ENCODE peak calls at places on chromosomes 12 and 14, in ten cellular contexts. P is left ventricle myocardium inferior, H is endodermal cell, X is cardiac muscle cell, W is Peyer's patch, I is transverse colon, E is dorsolateral prefrontal cortex, U is breast epithelium, V is fibroblast of lung, S is BE2C. J is an unnamed sample.

GRCh38 chr12:4648099-4648498 is 752 bp downstream of the AKAP3 start:
- DNase-seq in P (no peak), H (no peak), X (no peak), W (no peak), I (no peak), E (no peak), U (no peak), V (peak), S (no peak), J (peak)

GRCh38 chr14:60651936-60652673 is 2.8 kb upstream of the SIX1 start:
- DNase-seq in P (no peak), H (peak), X (no peak), W (peak), I (no peak), E (no peak), U (no peak), V (peak), S (no peak), J (no peak)

GRCh38 chr12:131589966-131590365 is 120.9 kb upstream of the SFSWAP start:
- DNase-seq in P (no peak), H (no peak), X (no peak), W (no peak), I (no peak), E (no peak), U (no peak), V (no peak), S (no peak), J (no peak)

GRCh38 chr12:120692524-120693033 is 5.6 kb downstream of the MLEC start:
- DNase-seq in P (no peak), H (no peak), X (no peak), W (no peak), I (no peak), E (no peak), U (no peak), V (no peak), S (no peak), J (no peak)

GRCh38 chr14:95505030-95505589 is 11.3 kb downstream of the SYNE3 start:
- DNase-seq in P (no peak), H (no peak), X (no peak), W (no peak), I (no peak), E (peak), U (no peak), V (no peak), S (no peak), J (no peak)

GRCh38 chr12:75212072-75212471 is 2.4 kb upstream of the KCNC2 start:
- DNase-seq in P (no peak), H (no peak), X (no peak), W (no peak), I (no peak), E (no peak), U (no peak), V (no peak), S (no peak), J (no peak)

GRCh38 chr14:68665792-68666195 is 127.1 kb downstream of the ZFP36L1 start:
- DNase-seq in P (no peak), H (no peak), X (peak), W (no peak), I (no peak), E (no peak), U (no peak), V (no peak), S (no peak), J (no peak)

GRCh38 chr14:87334997-87335675 is 657.8 kb downstream of the GALC start:
- DNase-seq in P (no peak), H (no peak), X (no peak), W (no peak), I (no peak), E (no peak), U (no peak), V (peak), S (no peak), J (peak)

GRCh38 chr12:124898200-124898950 is 16.1 kb downstream of the UBC start:
- DNase-seq in P (no peak), H (peak), X (peak), W (peak), I (peak), E (peak), U (peak), V (peak), S (peak), J (peak)

GRCh38 chr14:90248594-90248993 is 7.8 kb upstream of the PSMC1 start:
- DNase-seq in P (no peak), H (no peak), X (no peak), W (no peak), I (no peak), E (no peak), U (no peak), V (no peak), S (no peak), J (peak)

GRCh38 chr14:77040995-77041744 is 12.7 kb upstream of the IRF2BPL start:
- DNase-seq in P (no peak), H (peak), X (no peak), W (no peak), I (peak), E (no peak), U (no peak), V (no peak), S (no peak), J (no peak)

GRCh38 chr12:26963413-26963812 is 25.1 kb downstream of the FGFR1OP2 start:
- DNase-seq in P (no peak), H (no peak), X (no peak), W (no peak), I (no peak), E (no peak), U (no peak), V (peak), S (no peak), J (peak)

GRCh38 chr14:103090481-103091020 is 4.0 kb upstream of the EXOC3L4 start:
- DNase-seq in P (no peak), H (no peak), X (no peak), W (no peak), I (no peak), E (no peak), U (no peak), V (no peak), S (no peak), J (no peak)

GRCh38 chr12:27652174-27652763 is 44.0 kb upstream of the REP15 start:
- DNase-seq in P (no peak), H (peak), X (peak), W (no peak), I (peak), E (no peak), U (peak), V (peak), S (peak), J (peak)

GRCh38 chr12:110534811-110535210 is 32.7 kb downstream of the RAD9B start:
- DNase-seq in P (no peak), H (no peak), X (no peak), W (no peak), I (no peak), E (no peak), U (no peak), V (no peak), S (no peak), J (no peak)

GRCh38 chr14:57086271-57087162 is 182.2 kb downstream of the EXOC5 start:
- DNase-seq in P (no peak), H (no peak), X (no peak), W (no peak), I (no peak), E (no peak), U (no peak), V (no peak), S (no peak), J (no peak)

GRCh38 chr12:77382096-77382742 is 316.9 kb upstream of the E2F7 start:
- DNase-seq in P (no peak), H (no peak), X (no peak), W (no peak), I (no peak), E (no peak), U (no peak), V (peak), S (no peak), J (peak)

GRCh38 chr12:49092086-49092815 is 2.4 kb downstream of the DHH start:
- DNase-seq in P (peak), H (peak), X (peak), W (no peak), I (no peak), E (peak), U (no peak), V (no peak), S (peak), J (no peak)

GRCh38 chr14:102140027-102140749 is 491 bp downstream of the WDR20 start:
- DNase-seq in P (peak), H (peak), X (peak), W (peak), I (peak), E (peak), U (peak), V (peak), S (peak), J (no peak)

GRCh38 chr12:120496353-120497340 is 734 bp downstream of the DYNLL1 start:
- DNase-seq in P (peak), H (peak), X (peak), W (peak), I (peak), E (peak), U (peak), V (peak), S (peak), J (peak)

GRCh38 chr14:25017562-25017961 is 32.4 kb downstream of the STXBP6 start:
- DNase-seq in P (no peak), H (peak), X (no peak), W (no peak), I (no peak), E (no peak), U (no peak), V (no peak), S (no peak), J (no peak)

GRCh38 chr12:112354399-112354798 is 27.8 kb downstream of the HECTD4 start:
- DNase-seq in P (no peak), H (no peak), X (no peak), W (no peak), I (no peak), E (no peak), U (no peak), V (no peak), S (no peak), J (no peak)

GRCh38 chr12:109275173-109275572 is 33.9 kb downstream of the FOXN4 start:
- DNase-seq in P (no peak), H (no peak), X (no peak), W (no peak), I (no peak), E (no peak), U (no peak), V (no peak), S (no peak), J (no peak)
- H3K4me3 ChIP-seq in P (no peak), H (no peak), X (no peak), W (no peak), I (no peak), E (no peak), U (no peak), V (no peak), S (no peak), J (no peak)

GRCh38 chr12:2364566-2365165 is 311.9 kb downstream of the CACNA1C start:
- DNase-seq in P (no peak), H (peak), X (no peak), W (no peak), I (no peak), E (no peak), U (peak), V (no peak), S (no peak), J (no peak)
- TF ChIP-seq CTCF in P (peak), H (peak), X (no peak), W (no peak), I (no peak), E (no peak), U (no peak), V (no peak), S (no peak), J (no peak)

GRCh38 chr12:65881965-65882413 is 57.7 kb downstream of the HMGA2 start:
- DNase-seq in P (peak), H (peak), X (peak), W (peak), I (peak), E (peak), U (peak), V (peak), S (no peak), J (peak)
- H3K4me3 ChIP-seq in P (peak), H (no peak), X (no peak), W (no peak), I (no peak), E (peak), U (peak), V (peak), S (no peak), J (peak)

DNA sequence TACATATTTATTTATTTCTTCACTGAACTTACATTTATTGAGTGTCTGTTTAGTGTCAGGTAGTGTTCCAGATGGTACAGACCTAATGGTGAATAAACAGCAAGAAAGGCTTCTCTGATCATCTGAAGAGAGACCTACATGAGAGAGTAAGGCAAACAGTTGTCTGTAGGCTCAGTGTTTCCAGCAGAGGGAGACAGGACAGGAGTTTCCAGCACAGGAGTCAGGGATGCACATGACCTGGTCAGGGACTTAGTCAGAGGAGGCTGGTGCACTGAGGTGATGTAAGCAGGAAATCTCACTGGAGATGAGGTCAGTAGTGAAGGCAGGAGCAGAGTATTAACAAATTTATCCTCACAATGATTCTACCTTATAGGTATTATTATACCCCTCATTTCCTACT is 233.2 kb downstream of the MDGA2 start:
- DNase-seq in P (no peak), H (peak), X (peak), W (no peak), I (no peak), E (no peak), U (no peak), V (peak), S (peak), J (no peak)
- TF ChIP-seq CTCF in P (peak), H (peak), X (no peak), W (no peak), I (no peak), E (peak), U (no peak), V (no peak), S (peak), J (no peak)

DNA sequence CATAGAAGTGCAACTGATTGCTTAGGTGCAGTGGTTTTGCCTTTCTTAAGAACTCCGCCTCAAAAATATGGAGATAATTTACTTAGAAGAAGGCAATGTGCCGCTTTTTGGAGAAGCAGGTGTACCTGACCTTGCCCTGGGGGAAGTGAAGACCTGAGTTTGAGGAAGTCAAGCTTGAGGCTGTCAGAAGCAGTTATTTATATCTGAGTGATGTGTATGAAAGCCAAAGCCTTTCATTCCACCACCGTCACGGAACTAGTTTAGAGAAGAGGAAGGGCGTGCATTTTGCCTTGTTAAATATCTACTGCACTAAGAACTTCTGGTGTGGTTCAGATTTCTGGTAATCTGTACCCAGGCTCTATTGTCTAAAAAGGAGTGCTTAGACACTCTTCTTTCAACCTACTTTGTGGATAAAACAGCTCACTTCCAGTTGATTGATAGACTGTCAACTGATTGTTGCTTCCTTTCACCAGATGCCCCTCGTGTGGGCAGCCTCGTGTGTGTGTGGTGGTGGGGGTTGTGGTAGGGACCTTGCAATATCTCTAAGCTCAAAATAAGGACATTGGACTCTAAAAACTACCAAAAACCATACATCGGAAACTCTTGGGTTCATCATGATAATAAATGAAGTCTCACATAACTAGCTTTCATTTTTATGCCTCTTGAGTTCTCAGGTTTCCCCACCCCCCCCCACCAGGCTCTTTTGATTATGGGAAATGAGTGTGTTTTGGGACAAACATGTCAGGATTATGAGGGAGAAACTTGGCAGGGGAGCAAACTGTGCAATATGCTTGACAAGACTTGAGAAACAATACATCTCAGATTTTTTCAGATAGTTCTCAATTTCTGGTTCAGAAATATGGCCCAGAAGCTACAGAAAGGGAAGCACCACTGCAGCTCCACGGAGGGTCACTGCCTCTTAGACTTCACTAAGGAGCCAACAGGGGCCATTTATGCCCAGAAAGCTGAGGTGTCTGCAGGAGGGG is 78.6 kb downstream of the ARF6 start:
- DNase-seq in P (no peak), H (no peak), X (no peak), W (no peak), I (peak), E (no peak), U (no peak), V (peak), S (no peak), J (peak)
- H3K4me3 ChIP-seq in P (no peak), H (no peak), X (no peak), W (no peak), I (no peak), E (no peak), U (no peak), V (peak), S (no peak), J (no peak)

DNA sequence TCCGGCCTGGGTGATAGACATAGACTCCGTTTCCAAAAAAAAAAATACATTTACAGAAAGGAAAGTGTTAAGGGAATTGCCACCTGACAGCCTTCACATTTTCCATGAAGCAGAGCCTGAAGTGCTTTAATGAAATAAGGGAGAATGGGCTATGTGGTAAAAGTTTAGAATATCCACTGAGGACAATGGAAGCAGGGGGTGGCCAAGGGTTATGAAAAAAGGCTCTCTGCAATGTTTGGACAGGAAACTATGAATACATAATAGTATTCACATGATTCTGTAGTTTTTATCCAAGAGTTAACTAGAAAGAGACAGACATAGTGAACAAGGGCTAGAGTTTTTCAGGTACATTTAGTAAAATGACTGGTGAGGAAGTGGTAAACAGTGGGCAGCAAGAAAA is 75.3 kb downstream of the COCH start:
- DNase-seq in P (no peak), H (no peak), X (no peak), W (no peak), I (no peak), E (no peak), U (no peak), V (no peak), S (no peak), J (no peak)
- TF ChIP-seq CTCF in P (no peak), H (no peak), X (no peak), W (no peak), I (no peak), E (no peak), U (no peak), V (no peak), S (no peak), J (no peak)

DNA sequence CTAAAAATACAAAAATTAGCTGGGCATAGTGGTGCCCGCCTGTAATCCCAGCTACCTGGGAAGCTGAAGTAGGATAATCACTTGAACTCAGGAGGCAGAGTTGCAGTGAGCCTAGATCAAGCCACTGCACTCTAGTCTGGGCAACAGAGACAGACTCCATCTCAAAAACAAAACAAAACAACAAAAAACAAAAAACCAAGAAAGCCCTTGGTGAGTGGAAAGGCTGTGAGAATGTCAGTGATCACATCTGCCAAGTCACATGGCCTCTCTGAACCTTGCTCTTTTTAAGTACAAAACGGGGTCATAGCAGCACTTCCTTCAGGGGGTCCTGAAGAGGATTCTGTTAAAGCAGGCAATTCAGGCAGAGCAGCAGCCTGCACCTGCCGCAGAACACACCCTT is 9.7 kb downstream of the RPS6KL1 start:
- DNase-seq in P (no peak), H (no peak), X (no peak), W (no peak), I (no peak), E (no peak), U (no peak), V (no peak), S (no peak), J (no peak)
- H3K4me3 ChIP-seq in P (no peak), H (no peak), X (no peak), W (no peak), I (no peak), E (no peak), U (no peak), V (no peak), S (no peak), J (no peak)

DNA sequence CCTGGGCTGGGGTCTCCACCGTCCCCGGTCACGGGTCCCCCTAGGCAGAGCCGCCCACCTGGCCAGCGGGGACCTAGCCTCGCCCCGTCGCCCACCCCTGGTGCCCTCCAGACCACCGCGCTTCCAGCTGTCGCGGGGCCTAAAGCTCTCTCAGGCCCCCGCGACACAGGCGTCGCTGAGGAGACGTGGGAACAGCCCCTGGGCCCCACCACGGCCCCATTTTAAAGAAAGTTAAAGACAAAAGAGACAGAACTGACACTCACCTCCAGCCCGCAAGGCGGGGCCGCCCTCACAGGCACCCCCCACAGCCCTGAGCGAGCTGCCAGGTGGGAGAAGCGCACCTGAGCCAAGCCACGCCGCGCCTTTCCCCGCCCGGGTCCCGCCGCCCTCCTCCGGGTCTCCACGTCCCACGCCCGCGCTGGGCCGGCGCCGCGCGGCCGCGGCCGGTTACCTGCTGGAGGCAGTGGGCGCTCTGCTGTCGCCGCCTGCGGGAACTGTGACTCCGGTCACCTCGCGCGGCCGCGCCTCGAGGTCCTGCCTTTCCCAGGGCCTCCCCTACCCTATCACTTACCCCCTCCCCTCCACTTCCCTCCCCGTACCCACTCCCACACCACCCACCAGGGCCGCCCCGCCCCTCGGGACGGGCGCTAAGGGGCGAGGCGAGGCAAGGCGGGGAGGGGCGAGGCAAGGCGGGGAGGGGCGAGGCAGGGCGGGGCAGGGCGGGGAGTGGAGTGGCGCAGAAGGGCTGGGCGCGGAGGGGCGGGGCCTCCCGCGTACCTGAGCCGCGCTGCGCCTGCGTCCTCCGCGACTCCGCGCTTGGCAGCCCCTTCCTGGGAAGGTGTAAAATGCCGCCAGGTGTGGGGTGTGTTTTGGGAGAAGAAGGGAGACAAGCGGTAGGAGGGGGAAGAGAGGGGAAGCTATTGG is 31.2 kb downstream of the TC2N start:
- DNase-seq in P (peak), H (peak), X (peak), W (peak), I (peak), E (no peak), U (peak), V (no peak), S (peak), J (no peak)
- TF ChIP-seq CTCF in P (no peak), H (peak), X (no peak), W (no peak), I (no peak), E (no peak), U (no peak), V (no peak), S (no peak), J (no peak)